ENCODE peak calls at places on chromosomes 6 and 20, in five cellular contexts. One of them, this sample, is unnamed.
A peak's percentile ranks its signal among the peaks of the same experiment; 100 is the strongest.

GRCh38 chr6:131694832-131695426 is 6.3 kb downstream of the OR2A4 start:
- DNase-seq in H1: peak; percentile 38
- DNase-seq in IMR-90: peak; percentile 79
- DNase-seq in H9: peak; percentile 71
- DNase-seq in neuronal stem cell: peak; percentile 54
- DNase-seq in this sample: peak; percentile 73

GRCh38 chr6:46990031-46990644 is 52.0 kb downstream of the ADGRF1 start:
- DNase-seq in H1: no peak
- DNase-seq in IMR-90: no peak
- DNase-seq in H9: no peak
- DNase-seq in neuronal stem cell: no peak
- DNase-seq in this sample: no peak

GRCh38 chr6:125811259-125811658 is 20.5 kb downstream of the NCOA7 start:
- DNase-seq in H1: no peak
- DNase-seq in IMR-90: no peak
- DNase-seq in H9: no peak
- DNase-seq in neuronal stem cell: no peak
- DNase-seq in this sample: no peak

GRCh38 chr6:134826889-134827737 is 122.8 kb downstream of the ALDH8A1 start:
- DNase-seq in H1: no peak
- DNase-seq in IMR-90: peak; percentile 81
- DNase-seq in H9: no peak
- DNase-seq in neuronal stem cell: no peak
- DNase-seq in this sample: no peak

GRCh38 chr20:36149469-36149868 is 5.1 kb upstream of the EPB41L1 start:
- DNase-seq in H1: no peak
- DNase-seq in IMR-90: no peak
- DNase-seq in H9: no peak
- DNase-seq in neuronal stem cell: no peak
- DNase-seq in this sample: no peak

GRCh38 chr6:149990672-149991402 is 27.1 kb downstream of the ULBP1 start:
- DNase-seq in H1: no peak
- DNase-seq in IMR-90: no peak
- DNase-seq in H9: no peak
- DNase-seq in neuronal stem cell: no peak
- DNase-seq in this sample: peak; percentile 32

GRCh38 chr20:3712279-3712873 is at the start of gene SIGLEC1:
- DNase-seq in H1: no peak
- DNase-seq in IMR-90: no peak
- DNase-seq in H9: peak; percentile 17
- DNase-seq in neuronal stem cell: no peak
- DNase-seq in this sample: peak; percentile 42

GRCh38 chr6:27495386-27496135 is 22.7 kb upstream of the ZNF184 start:
- DNase-seq in H1: peak; percentile 81
- DNase-seq in IMR-90: peak; percentile 91
- DNase-seq in H9: peak; percentile 92
- DNase-seq in neuronal stem cell: peak; percentile 72
- DNase-seq in this sample: peak; percentile 58

GRCh38 chr6:7561153-7561964 is 19.9 kb downstream of the DSP start:
- DNase-seq in H1: no peak
- DNase-seq in IMR-90: peak; percentile 27
- DNase-seq in H9: no peak
- DNase-seq in neuronal stem cell: no peak
- DNase-seq in this sample: peak; percentile 94

GRCh38 chr6:166626177-166627038 is 643 bp downstream of the RPS6KA2 start:
- DNase-seq in H1: no peak
- DNase-seq in IMR-90: peak; percentile 49
- DNase-seq in H9: no peak
- DNase-seq in neuronal stem cell: peak; percentile 17
- DNase-seq in this sample: peak; percentile 36

GRCh38 chr6:138030872-138031271 is 76.3 kb downstream of the PERP start:
- DNase-seq in H1: no peak
- DNase-seq in IMR-90: no peak
- DNase-seq in H9: no peak
- DNase-seq in neuronal stem cell: no peak
- DNase-seq in this sample: no peak

GRCh38 chr20:61762208-61762710 is 303.4 kb downstream of the TAF4 start:
- DNase-seq in H1: no peak
- DNase-seq in IMR-90: no peak
- DNase-seq in H9: no peak
- DNase-seq in neuronal stem cell: no peak
- DNase-seq in this sample: no peak

GRCh38 chr6:158894192-158894591 is 75.0 kb upstream of the EZR start:
- DNase-seq in H1: no peak
- DNase-seq in IMR-90: peak; percentile 90
- DNase-seq in H9: peak; percentile 71
- DNase-seq in neuronal stem cell: peak; percentile 61
- DNase-seq in this sample: peak; percentile 35

GRCh38 chr6:10759884-10760329 is 12.3 kb downstream of the TMEM14B start:
- DNase-seq in H1: no peak
- DNase-seq in IMR-90: peak; percentile 89
- DNase-seq in H9: no peak
- DNase-seq in neuronal stem cell: no peak
- DNase-seq in this sample: no peak

GRCh38 chr6:97865612-97866011 is 582.6 kb upstream of the MMS22L start:
- DNase-seq in H1: no peak
- DNase-seq in IMR-90: no peak
- DNase-seq in H9: no peak
- DNase-seq in neuronal stem cell: no peak
- DNase-seq in this sample: no peak

GRCh38 chr6:36737043-36737785 is 39.6 kb downstream of the RAB44 start:
- DNase-seq in H1: no peak
- DNase-seq in IMR-90: no peak
- DNase-seq in H9: no peak
- DNase-seq in neuronal stem cell: no peak
- DNase-seq in this sample: no peak

GRCh38 chr6:20117474-20117873 is 94.8 kb downstream of the MBOAT1 start:
- DNase-seq in H1: no peak
- DNase-seq in IMR-90: peak; percentile 19
- DNase-seq in H9: peak; percentile 36
- DNase-seq in neuronal stem cell: no peak
- DNase-seq in this sample: peak; percentile 54

GRCh38 chr20:32386091-32386490 is 28.0 kb downstream of the ASXL1 start:
- DNase-seq in H1: no peak
- DNase-seq in IMR-90: no peak
- DNase-seq in H9: no peak
- DNase-seq in neuronal stem cell: no peak
- DNase-seq in this sample: no peak

GRCh38 chr6:149340200-149340599 is 22.7 kb downstream of the TAB2 start:
- DNase-seq in H1: no peak
- DNase-seq in IMR-90: no peak
- DNase-seq in H9: no peak
- DNase-seq in neuronal stem cell: no peak
- DNase-seq in this sample: no peak

GRCh38 chr6:14487625-14488024 is 370.1 kb downstream of the CD83 start:
- DNase-seq in H1: no peak
- DNase-seq in IMR-90: no peak
- DNase-seq in H9: no peak
- DNase-seq in neuronal stem cell: no peak
- DNase-seq in this sample: no peak

GRCh38 chr20:17570347-17571152 is 675 bp downstream of the DSTN start:
- DNase-seq in H1: no peak
- DNase-seq in IMR-90: peak; percentile 33
- DNase-seq in H9: peak; percentile 48
- DNase-seq in neuronal stem cell: peak; percentile 64
- DNase-seq in this sample: peak; percentile 64
- H3K14ac ChIP-seq in H1: no peak overlapping the region
- H3K14ac ChIP-seq in IMR-90: peak overlapping the region; percentile 96
- H3K14ac ChIP-seq in H9: peak overlapping the region; percentile 65
- H3K14ac ChIP-seq in neuronal stem cell: peak overlapping the region; percentile 95
- H3K14ac ChIP-seq in this sample: peak overlapping the region; percentile 100

DNA sequence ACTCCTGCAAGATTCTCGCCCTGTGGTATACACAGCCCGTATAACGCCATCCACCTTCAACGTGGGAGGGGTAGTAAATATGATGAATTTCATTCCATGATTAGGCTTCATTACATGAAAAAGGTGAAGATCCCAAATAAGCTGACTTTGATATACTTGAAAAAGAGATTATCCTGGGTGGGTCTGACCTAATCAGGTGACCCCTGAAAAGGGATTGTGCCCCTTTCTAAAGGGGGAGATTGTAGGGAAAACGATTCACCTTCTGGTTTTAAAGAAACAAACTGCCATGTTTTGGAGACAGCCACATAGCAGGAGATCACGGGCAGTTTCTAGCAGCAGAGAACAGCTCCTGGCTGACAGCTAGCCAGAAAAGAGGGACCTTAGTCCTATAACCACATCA is 155.1 kb upstream of the SMLR1 start:
- DNase-seq in H1: no peak
- DNase-seq in IMR-90: no peak
- DNase-seq in H9: no peak
- DNase-seq in neuronal stem cell: no peak
- DNase-seq in this sample: no peak
- H3K27ac ChIP-seq in H1: no peak overlapping the region
- H3K27ac ChIP-seq in IMR-90: no peak overlapping the region
- H3K27ac ChIP-seq in H9: no peak overlapping the region
- H3K27ac ChIP-seq in neuronal stem cell: no peak overlapping the region
- H3K27ac ChIP-seq in this sample: no peak overlapping the region

GRCh38 chr20:11277170-11277569 is 603.4 kb upstream of the JAG1 start:
- DNase-seq in H1: no peak
- DNase-seq in IMR-90: no peak
- DNase-seq in H9: no peak
- DNase-seq in neuronal stem cell: no peak
- DNase-seq in this sample: no peak

GRCh38 chr20:11274137-11274536 is 600.3 kb upstream of the JAG1 start:
- DNase-seq in H1: no peak
- DNase-seq in IMR-90: peak; percentile 79
- DNase-seq in H9: no peak
- DNase-seq in neuronal stem cell: peak; percentile 61
- DNase-seq in this sample: peak; percentile 59

GRCh38 chr20:11271920-11272594 is 598.3 kb upstream of the JAG1 start:
- DNase-seq in H1: no peak
- DNase-seq in IMR-90: no peak
- DNase-seq in H9: no peak
- DNase-seq in neuronal stem cell: peak; percentile 51
- DNase-seq in this sample: no peak

GRCh38 chr20:11278461-11278860 is 604.7 kb upstream of the JAG1 start:
- DNase-seq in H1: no peak
- DNase-seq in IMR-90: no peak
- DNase-seq in H9: no peak
- DNase-seq in neuronal stem cell: no peak
- DNase-seq in this sample: no peak

DNA sequence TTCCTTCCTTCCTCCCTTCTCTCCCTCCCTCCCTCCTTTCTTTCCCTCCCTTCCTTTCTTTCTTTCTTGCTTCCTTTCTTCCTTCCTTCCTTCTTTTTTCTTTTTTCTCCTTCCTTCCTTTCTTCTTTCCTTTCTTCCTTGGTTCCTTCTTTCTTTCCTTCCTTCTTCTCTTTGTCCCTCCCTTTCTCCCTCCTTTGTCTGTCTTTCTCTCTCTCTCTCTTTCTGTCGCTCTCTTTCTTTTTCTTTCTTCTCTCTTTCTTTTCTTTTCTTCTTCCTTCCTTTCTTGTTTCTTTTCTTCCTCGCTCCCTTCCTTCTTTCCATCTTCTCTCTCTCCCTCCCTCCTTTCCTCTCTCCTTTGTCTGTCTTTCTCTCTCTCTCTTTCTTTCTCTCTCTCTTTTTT is 601.9 kb upstream of the JAG1 start:
- DNase-seq in H1: no peak
- DNase-seq in IMR-90: no peak
- DNase-seq in H9: no peak
- DNase-seq in neuronal stem cell: no peak
- DNase-seq in this sample: no peak
- H4K8ac ChIP-seq in H1: no peak overlapping the region
- H4K8ac ChIP-seq in IMR-90: no peak overlapping the region
- H4K8ac ChIP-seq in H9: no peak overlapping the region
- H4K8ac ChIP-seq in neuronal stem cell: no peak overlapping the region
- H4K8ac ChIP-seq in this sample: no peak overlapping the region

GRCh38 chr6:169752074-169752623 is 727 bp downstream of the ERMARD start:
- DNase-seq in H1: no peak
- DNase-seq in IMR-90: no peak
- DNase-seq in H9: peak; percentile 32
- DNase-seq in neuronal stem cell: peak; percentile 4
- DNase-seq in this sample: no peak

GRCh38 chr6:169755162-169755561 is 3.7 kb downstream of the ERMARD start:
- DNase-seq in H1: no peak
- DNase-seq in IMR-90: no peak
- DNase-seq in H9: no peak
- DNase-seq in neuronal stem cell: no peak
- DNase-seq in this sample: no peak

GRCh38 chr6:169746556-169746955 is 4.8 kb downstream of the DYNLT2 start:
- DNase-seq in H1: no peak
- DNase-seq in IMR-90: no peak
- DNase-seq in H9: no peak
- DNase-seq in neuronal stem cell: no peak
- DNase-seq in this sample: peak; percentile 42

GRCh38 chr6:169751242-169752073 is at the start of the genes DYNLT2 and ERMARD:
- DNase-seq in H1: peak; percentile 77
- DNase-seq in IMR-90: peak; percentile 94
- DNase-seq in H9: peak; percentile 95
- DNase-seq in neuronal stem cell: peak; percentile 94
- DNase-seq in this sample: peak; percentile 92
- H3K14ac ChIP-seq in H1: no peak within 1 kb of the TSS
- H3K14ac ChIP-seq in IMR-90: peak within 1 kb of the TSS; percentile 75
- H3K14ac ChIP-seq in H9: peak within 1 kb of the TSS; percentile 96
- H3K14ac ChIP-seq in neuronal stem cell: peak within 1 kb of the TSS; percentile 63
- H3K14ac ChIP-seq in this sample: peak within 1 kb of the TSS; percentile 92